ENCODE peak calls at places on chromosomes 6 and 20, in four cellular contexts. F is HepG2, P is neural progenitor cell, Y is endodermal cell. X is an unnamed sample. For H3K9me3, the result is how much of the 10 kb centered on the place peaks cover.

GRCh38 chr6:24923885-24924401 is 11.8 kb downstream of the RIPOR2 start:
- DNase-seq in Y (peak), F (no peak), P (peak), X (no peak)

GRCh38 chr6:5214570-5215052 is 46.1 kb downstream of the LYRM4 start:
- DNase-seq in F (peak), P (peak), Y (peak), X (no peak)

GRCh38 chr6:138115877-138116660 is 8.8 kb upstream of the PERP start:
- DNase-seq in F (peak), P (peak), Y (peak), X (no peak)

GRCh38 chr6:135600086-135600702 is 102.7 kb upstream of the AHI1 start:
- DNase-seq in Y (no peak), P (no peak), F (no peak), X (no peak)

GRCh38 chr6:44452725-44453124 is 65.2 kb downstream of the CDC5L start:
- DNase-seq in Y (no peak), P (no peak), F (peak), X (no peak)

GRCh38 chr20:4925842-4926530 is 75.3 kb downstream of the SLC23A2 start:
- DNase-seq in Y (no peak), F (no peak), P (no peak), X (no peak)

GRCh38 chr6:97077380-97077779 is 152.9 kb downstream of the KLHL32 start:
- DNase-seq in Y (no peak), F (no peak), P (peak), X (no peak)

GRCh38 chr6:20811112-20811746 is 277.0 kb downstream of the CDKAL1 start:
- DNase-seq in F (no peak), Y (peak), P (peak), X (no peak)

GRCh38 chr20:46368902-46369268 is 37.5 kb downstream of the ELMO2 start:
- DNase-seq in F (no peak), Y (no peak), P (no peak), X (no peak)

GRCh38 chr6:27684264-27685211 is 211.6 kb upstream of the ZNF184 start:
- DNase-seq in Y (peak), F (peak), P (peak), X (peak)

GRCh38 chr6:141472550-141472949 is 660.2 kb upstream of the GJE1 start:
- DNase-seq in F (no peak), Y (no peak), P (no peak), X (no peak)

GRCh38 chr20:32201296-32201976 is 6.1 kb downstream of the PLAGL2 start:
- DNase-seq in P (no peak), F (no peak), Y (no peak), X (no peak)

GRCh38 chr20:4152696-4153235 is 137.4 kb upstream of the RNF24 start:
- DNase-seq in F (no peak), Y (no peak), P (no peak), X (no peak)

GRCh38 chr6:43669922-43670622 is 17.5 kb downstream of the MRPS18A start:
- DNase-seq in P (no peak), Y (no peak), F (no peak), X (no peak)

GRCh38 chr20:32572271-32572968 is 12.7 kb downstream of the NOL4L start:
- DNase-seq in P (no peak), Y (peak), F (no peak), X (no peak)

GRCh38 chr6:119355157-119355556 is 5.6 kb upstream of the MAN1A1 start:
- DNase-seq in Y (no peak), F (no peak), P (no peak), X (no peak)

GRCh38 chr6:143842468-143842901 is 653 bp upstream of the LTV1 start:
- DNase-seq in F (no peak), Y (no peak), P (no peak), X (no peak)

GRCh38 chr6:84772428-84773132 is 8.2 kb upstream of the TBX18 start:
- DNase-seq in Y (peak), P (peak), F (no peak), X (no peak)

GRCh38 chr6:63802606-63803206 is 167.1 kb downstream of the PHF3 start:
- DNase-seq in F (peak), P (no peak), Y (no peak), X (no peak)

GRCh38 chr20:35901678-35902544 is 52.4 kb downstream of the SCAND1 start:
- DNase-seq in P (no peak), Y (no peak), F (peak), X (no peak)

GRCh38 chr6:75290558-75290957 is 6.0 kb upstream of the TMEM30A start:
- DNase-seq in F (no peak), P (peak), Y (no peak), X (no peak)

GRCh38 chr6:118320652-118321051 is 227.4 kb upstream of the PLN start:
- DNase-seq in Y (no peak), P (no peak), F (no peak), X (no peak)

GRCh38 chr20:35771367-35771688 is 487 bp upstream of the PHF20 start:
- DNase-seq in F (no peak), P (no peak), Y (no peak), X (no peak)

GRCh38 chr6:70131528-70131927 is 171.4 kb downstream of the COL9A1 start:
- DNase-seq in Y (no peak), F (no peak), P (no peak), X (no peak)

GRCh38 chr6:39432311-39433025 is 110.0 kb upstream of the KCNK16 start:
- DNase-seq in Y (no peak), F (no peak), P (no peak), X (no peak)

GRCh38 chr6:20838113-20838512 is 303.9 kb downstream of the CDKAL1 start:
- DNase-seq in F (no peak), Y (no peak), P (no peak), X (no peak)

GRCh38 chr6:27332692-27333641 is 20.9 kb upstream of the POM121L2 start:
- DNase-seq in Y (peak), F (peak), P (peak), X (no peak)

GRCh38 chr6:19535351-19535750 is 301.8 kb upstream of the ID4 start:
- DNase-seq in F (no peak), Y (no peak), P (no peak), X (no peak)

GRCh38 chr6:1009041-1009440 is 302.9 kb upstream of the FOXQ1 start:
- DNase-seq in Y (no peak), F (no peak), P (no peak), X (no peak)

GRCh38 chr20:20207872-20208271 is 155.5 kb downstream of the CFAP61 start:
- DNase-seq in F (no peak), Y (no peak), P (no peak), X (no peak)

GRCh38 chr20:47821481-47822100 is 36.3 kb upstream of the SULF2 start:
- DNase-seq in P (no peak), Y (peak), F (no peak), X (no peak)

GRCh38 chr6:95078457-95078856 is 498.9 kb upstream of the MANEA start:
- DNase-seq in Y (no peak), F (no peak), P (no peak), X (no peak)

GRCh38 chr6:68087399-68088133 is 547.5 kb upstream of the ADGRB3 start:
- DNase-seq in F (no peak), P (no peak), Y (no peak), X (no peak)

GRCh38 chr6:56671651-56672461 is 29.2 kb upstream of the DST start:
- DNase-seq in F (no peak), P (no peak), Y (peak), X (no peak)

GRCh38 chr6:42047790-42048405 is 2.4 kb upstream of the TAF8 start:
- DNase-seq in Y (no peak), P (peak), F (no peak), X (no peak)

GRCh38 chr6:11358904-11359840 is 126.7 kb upstream of the NEDD9 start:
- DNase-seq in Y (peak), F (peak), P (no peak), X (no peak)

GRCh38 chr20:25750765-25751696 is 54.4 kb upstream of the ZNF337 start:
- DNase-seq in F (peak), P (peak), Y (peak), X (peak)

DNA sequence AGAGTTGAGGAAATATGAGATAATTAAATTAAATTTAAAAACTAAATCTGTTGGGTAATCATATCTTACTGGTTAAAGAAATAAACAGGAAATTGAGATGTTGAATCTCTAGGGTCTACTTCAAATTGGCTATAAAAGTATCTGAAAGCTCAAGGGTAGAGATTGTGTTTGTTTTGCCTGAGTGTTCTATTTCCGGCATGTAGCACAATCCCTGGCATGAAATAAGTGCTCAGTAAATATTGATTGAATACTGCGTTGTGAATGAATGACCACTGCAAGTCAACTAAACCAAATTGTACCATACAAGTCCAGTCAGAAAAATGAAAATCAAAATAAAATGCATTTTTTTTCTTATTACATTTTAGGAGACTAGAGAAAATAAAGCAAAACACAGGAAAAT is 709.8 kb downstream of the EPM2A start:
- DNase-seq in P (no peak), F (peak), Y (no peak), X (no peak)
- H3K9me3 ChIP-seq in P (under half), F (under half), Y (under half), X (under half)

DNA sequence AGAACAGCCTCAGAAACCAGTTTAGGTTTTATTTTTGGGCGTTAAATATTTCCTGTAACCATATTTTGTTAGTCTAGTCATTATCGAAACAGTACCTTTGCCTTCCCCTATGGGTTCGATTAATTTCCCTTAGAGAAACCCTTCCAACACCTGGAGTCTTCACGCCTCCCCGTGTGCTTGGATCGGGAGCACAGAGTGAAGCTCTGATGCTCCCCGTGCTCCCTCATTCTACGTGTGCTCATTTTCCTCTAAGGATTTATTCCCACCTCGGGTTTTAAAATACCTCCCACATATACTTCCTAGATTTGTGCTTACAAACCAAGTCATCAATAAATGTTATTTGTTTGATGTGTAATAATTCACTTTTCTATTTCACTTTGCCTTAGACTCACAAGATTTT is 142.4 kb downstream of the TTLL2 start:
- DNase-seq in Y (no peak), F (no peak), P (no peak), X (no peak)
- H3K9me3 ChIP-seq in Y (under half), F (under half), P (under half), X (under half)

GRCh38 chr20:59690976-59691375 is 86.6 kb downstream of the PHACTR3 start:
- DNase-seq in P (no peak), F (no peak), Y (no peak), X (no peak)
- H3K9me3 ChIP-seq in P (under half), F (under half), Y (half or more), X (under half)

DNA sequence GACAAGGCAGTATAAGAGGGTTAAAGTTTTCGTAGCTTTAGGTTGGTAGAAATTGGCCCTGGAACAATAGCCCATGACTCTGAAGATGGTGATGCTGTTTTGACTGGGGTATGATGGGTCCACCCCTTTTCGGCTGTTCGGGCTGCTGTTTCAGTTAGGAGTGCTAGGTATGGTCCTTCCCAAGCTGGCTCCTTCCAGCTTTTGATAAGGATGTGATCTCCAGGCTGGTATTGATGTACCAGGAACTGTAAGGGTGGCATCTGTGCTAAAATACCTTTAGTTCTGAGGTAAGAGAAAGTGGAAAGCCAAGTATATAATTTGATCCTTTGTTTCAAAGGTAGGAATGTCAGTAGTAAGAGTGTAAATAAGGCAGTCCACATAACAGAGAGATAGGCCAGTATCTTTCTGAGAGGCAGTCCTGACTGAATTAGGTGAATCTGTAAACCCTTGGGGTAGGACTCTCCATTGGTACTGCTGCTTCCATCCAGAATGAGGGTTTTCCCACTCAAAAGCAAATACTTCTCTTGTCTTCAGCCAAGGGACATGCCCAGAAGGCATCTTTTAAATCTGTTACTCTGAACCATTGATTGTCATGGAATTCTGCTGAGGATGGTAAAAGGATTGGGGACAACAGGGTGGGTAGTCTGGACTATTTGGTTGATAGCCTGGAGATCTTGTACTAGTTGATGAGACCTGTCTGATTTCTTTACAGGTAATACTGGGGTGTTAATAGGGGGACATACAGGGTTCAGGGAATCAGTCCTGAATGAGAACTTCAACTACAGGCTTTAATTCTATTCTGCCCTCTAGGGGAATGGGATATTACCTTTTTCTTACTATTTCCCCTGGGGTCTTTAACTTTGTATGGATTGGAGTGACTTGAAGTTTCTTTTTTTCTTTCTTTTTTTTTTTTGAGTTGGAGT is 6.1 kb upstream of the ZNFX1 start:
- DNase-seq in P (no peak), F (peak), Y (peak), X (no peak)
- H3K9me3 ChIP-seq in P (under half), F (under half), Y (half or more), X (half or more)

GRCh38 chr6:168007592-168008338 is 10.3 kb downstream of the KIF25 start:
- DNase-seq in P (no peak), Y (no peak), F (peak), X (no peak)

GRCh38 chr6:168005796-168006195 is 8.3 kb downstream of the KIF25 start:
- DNase-seq in F (no peak), Y (no peak), P (no peak), X (no peak)

GRCh38 chr6:168012431-168013249 is 15.2 kb downstream of the KIF25 start:
- DNase-seq in Y (no peak), P (no peak), F (no peak), X (no peak)

GRCh38 chr6:168011291-168011690 is 13.8 kb downstream of the KIF25 start:
- DNase-seq in Y (no peak), P (no peak), F (no peak), X (no peak)

DNA sequence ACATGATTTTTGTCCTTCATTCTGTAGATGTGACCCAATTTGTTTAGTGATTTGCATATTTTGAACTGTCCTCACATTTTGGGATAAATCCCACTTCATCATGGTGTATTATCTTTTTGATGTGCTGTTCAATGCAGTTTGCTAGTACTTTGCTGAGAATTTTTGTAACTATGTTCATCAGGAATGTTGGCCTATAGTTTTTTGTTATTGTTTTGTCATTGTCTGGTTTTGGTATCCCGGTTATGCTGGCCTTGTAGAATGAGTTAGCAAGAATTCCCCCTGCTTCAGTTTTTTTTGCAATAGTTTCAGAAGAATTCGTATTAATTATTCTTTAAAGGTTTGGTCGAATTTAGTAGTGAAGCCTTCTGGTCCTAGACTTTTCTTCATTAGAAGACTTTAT is 11.9 kb downstream of the KIF25 start:
- DNase-seq in Y (no peak), P (no peak), F (no peak), X (no peak)
- H3K9me3 ChIP-seq in Y (under half), P (under half), F (under half), X (under half)

GRCh38 chr6:112428477-112428876 is 81.3 kb downstream of the RFPL4B start:
- DNase-seq in P (no peak), F (no peak), Y (no peak), X (no peak)
- H3K9me3 ChIP-seq in P (under half), F (under half), Y (under half), X (under half)

X was measured in T-helper 17 cell.